ENCODE peak calls at places on chromosomes 6 and 20, in four cellular contexts. P, F, I and U are unnamed samples.

GRCh38 chr20:25549172-25549865 is 36.0 kb downstream of the NINL start:
- DNase-seq in P (no peak), F (no peak), I (no peak), U (no peak)

GRCh38 chr6:162404926-162405325 is 322.6 kb downstream of the PRKN start:
- DNase-seq in P (no peak), F (no peak), I (no peak), U (no peak)

GRCh38 chr6:46687619-46688097 is at the start of gene TDRD6:
- DNase-seq in P (no peak), F (no peak), I (no peak), U (no peak)

GRCh38 chr6:114364295-114364694 is 21.5 kb upstream of the HS3ST5 start:
- DNase-seq in P (no peak), F (peak; percentile 55), I (peak; percentile 78), U (peak; percentile 77)

GRCh38 chr6:39088331-39088730 is 26.7 kb downstream of the SAYSD1 start:
- DNase-seq in P (peak; percentile 6), F (peak; percentile 41), I (peak; percentile 68), U (peak; percentile 75)

GRCh38 chr6:44431118-44431725 is 43.7 kb downstream of the CDC5L start:
- DNase-seq in P (peak; percentile 35), F (peak; percentile 37), I (peak; percentile 73), U (peak; percentile 84)

GRCh38 chr6:168937061-168937460 is 316.6 kb downstream of the THBS2 start:
- DNase-seq in P (no peak), F (peak; percentile 18), I (peak; percentile 12), U (peak; percentile 85)

GRCh38 chr20:35699914-35700624 is 864 bp downstream of the ROMO1 start:
- DNase-seq in P (no peak), F (peak; percentile 36), I (peak; percentile 29), U (no peak)

GRCh38 chr6:446418-447366 is 55.1 kb downstream of the IRF4 start:
- DNase-seq in P (peak; percentile 58), F (no peak), I (no peak), U (no peak)

GRCh38 chr6:14059791-14060436 is 57.7 kb upstream of the CD83 start:
- DNase-seq in P (no peak), F (no peak), I (no peak), U (no peak)

GRCh38 chr6:36368921-36369880 is 18.3 kb downstream of the ETV7 start:
- DNase-seq in P (no peak), F (peak; percentile 93), I (peak; percentile 83), U (peak; percentile 89)

GRCh38 chr6:93784794-93785757 is 365.7 kb upstream of the EPHA7 start:
- DNase-seq in P (no peak), F (peak; percentile 72), I (no peak), U (peak; percentile 48)

GRCh38 chr6:157274471-157275226 is 48.7 kb downstream of the TMEM242 start:
- DNase-seq in P (peak; percentile 88), F (peak; percentile 36), I (peak; percentile 57), U (peak; percentile 92)

GRCh38 chr20:32494498-32495216 is 90.5 kb downstream of the NOL4L start:
- DNase-seq in P (no peak), F (no peak), I (no peak), U (no peak)

GRCh38 chr20:61443541-61444126 is 191.6 kb downstream of the CDH4 start:
- DNase-seq in P (no peak), F (peak; percentile 49), I (peak; percentile 48), U (no peak)

GRCh38 chr6:163675611-163676010 is 261.1 kb downstream of the QKI start:
- DNase-seq in P (no peak), F (no peak), I (no peak), U (no peak)

GRCh38 chr20:24488800-24489175 is 19.4 kb downstream of the SYNDIG1 start:
- DNase-seq in P (no peak), F (no peak), I (no peak), U (no peak)

GRCh38 chr6:49541936-49542335 is 8.5 kb upstream of the C6orf141 start:
- DNase-seq in P (no peak), F (no peak), I (no peak), U (no peak)

GRCh38 chr20:41098703-41099250 is 38.6 kb upstream of the PLCG1 start:
- DNase-seq in P (no peak), F (no peak), I (peak; percentile 73), U (peak; percentile 91)

GRCh38 chr6:136528477-136528876 is 21.7 kb downstream of the MAP7 start:
- DNase-seq in P (no peak), F (no peak), I (no peak), U (no peak)

DNA sequence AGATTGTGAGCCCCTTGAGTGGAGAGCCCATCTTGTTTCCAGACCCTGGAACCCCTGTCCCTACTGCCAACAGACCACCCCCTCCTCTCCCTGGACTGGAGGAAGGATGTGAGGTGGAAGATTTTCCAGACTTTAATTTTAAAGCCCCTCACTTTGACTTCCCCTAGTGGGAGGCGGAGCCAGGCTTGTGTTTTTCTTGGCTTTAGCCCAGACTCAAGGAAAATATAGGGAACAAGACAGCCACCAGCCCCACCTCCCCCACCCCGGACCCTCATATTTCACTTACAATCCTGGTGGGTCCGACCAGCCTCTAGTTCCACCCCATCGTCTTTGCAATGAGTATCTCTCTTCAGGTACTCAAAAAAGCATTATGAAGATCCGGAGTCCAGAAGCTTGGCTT is 40.8 kb downstream of the NCR2 start:
- DNase-seq in P (no peak), F (no peak), I (no peak), U (no peak)
- H3K27me3 ChIP-seq in P (peaks cover 5% of the 10 kb centered on the region), F (peaks cover 76% of the 10 kb centered on the region), I (peaks cover 70% of the 10 kb centered on the region), U (peaks cover 88% of the 10 kb centered on the region)

GRCh38 chr6:105499928-105500327 is 97.0 kb upstream of the PREP start:
- DNase-seq in P (no peak), F (no peak), I (peak; percentile 52), U (no peak)
- H3K4me3 ChIP-seq in P (no peak overlapping the region), F (no peak overlapping the region), I (no peak overlapping the region), U (no peak overlapping the region)

GRCh38 chr6:54491431-54491830 is 183.2 kb downstream of the TINAG start:
- DNase-seq in P (no peak), F (no peak), I (no peak), U (no peak)
- H3K4me1 ChIP-seq in P (no peaks in the 10 kb centered on the region), F (peaks cover 4% of the 10 kb centered on the region), I (no peaks in the 10 kb centered on the region), U (peaks cover 3% of the 10 kb centered on the region)

GRCh38 chr20:62698231-62698630 is 10.4 kb upstream of the NTSR1 start:
- DNase-seq in P (no peak), F (no peak), I (no peak), U (no peak)
- H3K27me3 ChIP-seq in P (no peaks in the 10 kb centered on the region), F (peaks cover 11% of the 10 kb centered on the region), I (peaks cover 29% of the 10 kb centered on the region), U (peaks cover 51% of the 10 kb centered on the region)

GRCh38 chr6:87334683-87335082 is 5.6 kb upstream of the GJB7 start:
- DNase-seq in P (no peak), F (no peak), I (peak; percentile 69), U (no peak)
- H3K4me3 ChIP-seq in P (no peak overlapping the region), F (no peak overlapping the region), I (no peak overlapping the region), U (no peak overlapping the region)

GRCh38 chr6:53062369-53062639 is 2.9 kb upstream of the FBXO9 start:
- DNase-seq in P (no peak), F (no peak), I (no peak), U (no peak)
- H3K4me1 ChIP-seq in P (peaks cover 36% of the 10 kb centered on the region), F (peaks cover 17% of the 10 kb centered on the region), I (peaks cover 8% of the 10 kb centered on the region), U (peaks cover 33% of the 10 kb centered on the region)